ENCODE peak calls at places on chromosomes 2 and 18, in six cellular contexts. A is neuronal stem cell, V is mesendoderm, F is mesenchymal stem cell, Z is H1, C is H9. K is an unnamed sample.
A peak's percentile ranks its signal among the peaks of the same experiment; 100 is the strongest.

GRCh38 chr2:128754246-128754724 is 435.6 kb upstream of the HS6ST1 start:
- DNase-seq in A (no peak), V (no peak), F (peak; percentile 69), Z (no peak), C (no peak), K (no peak)

GRCh38 chr2:229431331-229431954 is 160.4 kb upstream of the PID1 start:
- DNase-seq in A (no peak), V (peak; percentile 80), F (peak; percentile 63), Z (no peak), C (no peak), K (peak; percentile 57)

GRCh38 chr18:10228380-10228779 is 226.1 kb upstream of the APCDD1 start:
- DNase-seq in A (no peak), V (no peak), F (no peak), Z (no peak), C (no peak), K (no peak)

GRCh38 chr2:232586943-232587342 is 36.5 kb downstream of the EIF4E2 start:
- DNase-seq in A (no peak), V (no peak), F (no peak), Z (no peak), C (no peak), K (no peak)

GRCh38 chr2:176082885-176083731 is 654 bp downstream of the EVX2 start:
- DNase-seq in A (no peak), V (peak; percentile 67), F (no peak), Z (peak; percentile 72), C (peak; percentile 60), K (no peak)

GRCh38 chr2:37858197-37858711 is 66.8 kb upstream of the RMDN2 start:
- DNase-seq in A (no peak), V (peak; percentile 56), F (peak; percentile 66), Z (no peak), C (no peak), K (peak; percentile 77)

GRCh38 chr2:235639885-235640284 is 146.0 kb downstream of the AGAP1 start:
- DNase-seq in A (no peak), V (no peak), F (peak; percentile 74), Z (no peak), C (no peak), K (no peak)

GRCh38 chr2:223619486-223620129 is 17.4 kb upstream of the SCG2 start:
- DNase-seq in A (no peak), V (peak; percentile 28), F (no peak), Z (no peak), C (no peak), K (no peak)

GRCh38 chr2:226198956-226199355 is 600.7 kb downstream of the IRS1 start:
- DNase-seq in A (no peak), V (peak; percentile 22), F (no peak), Z (no peak), C (no peak), K (no peak)

GRCh38 chr2:226199555-226199954 is 600.1 kb downstream of the IRS1 start:
- DNase-seq in A (no peak), V (peak; percentile 11), F (no peak), Z (no peak), C (no peak), K (no peak)
- H2BK15ac ChIP-seq in A (no peak overlapping the region), V (no peak overlapping the region), F (no peak overlapping the region), Z (no peak overlapping the region), C (no peak overlapping the region), K (no peak overlapping the region)

DNA sequence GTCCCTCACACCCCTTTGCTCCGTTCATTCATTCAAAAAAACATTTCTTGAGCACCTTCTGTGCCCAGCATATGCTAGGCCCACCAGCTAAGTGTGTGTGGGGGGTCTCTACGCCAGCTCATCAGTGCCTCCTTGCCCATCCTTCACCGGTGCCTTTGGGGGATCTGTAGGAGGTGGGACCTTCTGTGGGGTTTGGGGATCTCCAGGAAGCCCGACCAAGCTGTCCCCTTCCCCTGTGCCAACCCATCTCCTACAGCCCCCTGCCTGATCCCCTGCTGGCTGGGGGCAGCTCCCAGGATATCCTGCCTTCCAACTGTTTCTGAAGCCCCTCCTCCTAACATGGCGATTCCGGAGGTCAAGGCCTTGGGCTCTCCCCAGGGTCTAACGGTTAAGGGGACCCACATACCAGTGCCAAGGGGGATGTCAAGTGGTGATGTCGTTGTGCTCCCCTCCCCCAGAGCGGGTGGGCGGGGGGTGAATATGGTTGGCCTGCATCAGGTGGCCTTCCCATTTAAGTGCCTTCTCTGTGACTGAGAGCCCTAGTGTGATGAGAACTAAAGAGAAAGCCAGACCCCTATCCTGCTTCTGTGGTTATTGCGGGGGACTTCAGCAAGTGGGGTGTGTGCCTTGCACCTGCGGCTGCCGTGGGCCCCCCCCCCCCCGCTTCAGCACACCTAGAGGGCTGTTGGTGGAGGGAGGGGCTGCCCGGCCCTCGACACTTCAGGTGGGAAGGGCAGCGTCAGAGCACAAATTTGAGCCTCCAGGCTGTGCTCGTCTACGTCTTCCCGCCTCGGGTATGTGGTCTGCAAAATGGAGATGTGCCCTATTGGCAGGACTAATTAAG is 5.9 kb downstream of the CTDSP1 start:
- DNase-seq in A (peak; percentile 35), V (peak; percentile 48), F (peak; percentile 28), Z (peak; percentile 63), C (no peak), K (no peak)
- H3K4me1 ChIP-seq in A (peaks cover 18% of the 10 kb centered on the region), V (peaks cover 13% of the 10 kb centered on the region), F (peaks cover 38% of the 10 kb centered on the region), Z (peaks cover 12% of the 10 kb centered on the region), C (peaks cover 4% of the 10 kb centered on the region), K (peaks cover 21% of the 10 kb centered on the region)

DNA sequence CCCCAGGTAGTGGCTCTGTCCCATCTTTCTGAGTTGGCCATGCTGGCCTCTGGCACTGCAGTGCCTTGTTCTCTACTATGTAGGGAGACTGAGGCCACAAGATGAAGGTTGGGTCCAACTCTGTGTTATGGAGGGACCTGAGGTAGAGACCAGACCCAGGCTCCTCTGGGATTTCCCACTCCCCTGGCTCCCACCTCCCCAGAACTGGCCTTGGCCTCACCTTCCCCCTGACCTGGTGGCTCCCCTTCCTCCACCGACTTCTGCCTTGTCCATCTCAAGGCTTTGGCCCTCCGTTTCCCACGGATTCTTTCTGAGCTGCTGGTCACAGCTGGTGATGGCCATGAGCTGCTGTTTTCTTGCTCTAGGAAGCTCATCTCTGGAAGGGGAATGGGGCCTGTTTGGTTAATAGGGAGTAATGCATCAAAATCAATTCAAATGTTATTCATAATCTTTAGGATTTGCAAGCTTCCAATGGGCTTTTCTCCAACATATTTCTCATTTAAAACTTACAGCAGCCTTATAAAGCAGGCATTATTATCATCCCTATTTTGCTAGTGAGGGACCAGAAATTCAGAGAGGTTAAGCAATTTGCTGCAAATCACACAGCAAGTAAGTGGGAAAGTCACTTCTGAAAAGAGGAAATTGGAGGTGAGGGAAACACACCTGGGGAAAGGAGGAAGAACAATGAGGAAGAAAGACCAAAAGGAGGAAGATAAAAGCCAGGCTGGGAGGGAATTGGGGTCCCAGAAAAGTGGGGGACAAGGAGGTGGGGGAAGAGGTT is 887 bp downstream of the PRKAG3 start:
- DNase-seq in A (no peak), V (no peak), F (no peak), Z (no peak), C (no peak), K (no peak)
- H2BK15ac ChIP-seq in A (no peak overlapping the region), V (no peak overlapping the region), F (no peak overlapping the region), Z (no peak overlapping the region), C (no peak overlapping the region), K (no peak overlapping the region)

GRCh38 chr2:25286025-25286400 is 55.7 kb downstream of the DNMT3A start:
- DNase-seq in A (no peak), V (peak; percentile 78), F (no peak), Z (no peak), C (peak; percentile 68), K (no peak)
- H3K4me1 ChIP-seq in A (peaks cover 6% of the 10 kb centered on the region), V (peaks cover 5% of the 10 kb centered on the region), F (peaks cover 11% of the 10 kb centered on the region), Z (no peaks in the 10 kb centered on the region), C (peaks cover 4% of the 10 kb centered on the region), K (no peaks in the 10 kb centered on the region)

GRCh38 chr2:28411956-28412609 is 19.4 kb downstream of the FOSL2 start:
- DNase-seq in A (no peak), V (no peak), F (no peak), Z (no peak), C (no peak), K (no peak)
- H2BK15ac ChIP-seq in A (no peak overlapping the region), V (no peak overlapping the region), F (no peak overlapping the region), Z (no peak overlapping the region), C (no peak overlapping the region), K (no peak overlapping the region)

DNA sequence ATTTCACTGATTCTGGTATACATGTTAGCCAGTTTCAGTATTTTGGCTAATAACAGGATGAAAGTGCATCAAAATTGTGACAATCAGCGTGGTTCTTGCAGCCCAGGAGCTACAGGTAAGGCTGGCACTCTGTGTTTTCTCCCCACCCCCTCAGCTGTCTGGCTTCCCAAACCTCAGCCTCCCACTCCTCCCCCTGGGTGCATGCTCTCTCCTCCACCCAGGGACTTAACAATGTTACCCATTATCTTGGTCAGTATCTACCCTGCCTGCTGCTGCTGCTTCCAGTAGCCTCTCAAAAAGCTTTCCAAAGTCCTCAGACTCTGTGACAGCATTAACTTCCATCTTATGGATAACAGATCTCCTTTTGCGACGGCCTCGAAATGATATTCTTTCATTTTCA is 41.0 kb downstream of the TRABD2A start:
- DNase-seq in A (no peak), V (peak; percentile 49), F (no peak), Z (no peak), C (no peak), K (no peak)
- H3K4me1 ChIP-seq in A (peaks cover 4% of the 10 kb centered on the region), V (peaks cover 2% of the 10 kb centered on the region), F (no peaks in the 10 kb centered on the region), Z (peaks cover 7% of the 10 kb centered on the region), C (no peaks in the 10 kb centered on the region), K (peaks cover 16% of the 10 kb centered on the region)

K was measured in IMR-90.